ENCODE peak calls at places on chromosomes 5 and 9, in five cellular contexts. H is foreskin fibroblast, M is PC-9, L is dorsolateral prefrontal cortex, U is DND-41. N is an unnamed sample.

GRCh38 chr5:143279698-143280097 is 123.8 kb downstream of the NR3C1 start:
- DNase-seq in H (no peak), U (no peak), M (peak; percentile 11), L (no peak), N (no peak)

GRCh38 chr5:74294231-74294705 is 346.3 kb downstream of the ENC1 start:
- DNase-seq in H (no peak), L (peak; percentile 8), M (no peak), U (no peak), N (no peak)

GRCh38 chr9:12494411-12494810 is 198.8 kb upstream of the TYRP1 start:
- DNase-seq in M (no peak), L (no peak), H (no peak), U (no peak), N (no peak)

GRCh38 chr9:91726406-91727100 is 223.5 kb downstream of the ROR2 start:
- DNase-seq in L (no peak), M (no peak), H (no peak), U (no peak), N (no peak)

GRCh38 chr9:7011395-7012067 is 253.8 kb downstream of the KDM4C start:
- DNase-seq in L (no peak), U (peak; percentile 77), M (no peak), H (no peak), N (no peak)

GRCh38 chr9:69254223-69254622 is 70.8 kb upstream of the ENTREP1 start:
- DNase-seq in U (no peak), L (peak; percentile 9), H (no peak), M (no peak), N (no peak)

GRCh38 chr5:176980818-176981217 is 25.8 kb downstream of the UIMC1 start:
- DNase-seq in U (no peak), M (no peak), L (no peak), H (no peak), N (no peak)

GRCh38 chr9:34989946-34990635 is 546 bp downstream of the DNAJB5 start:
- DNase-seq in M (no peak), L (peak; percentile 32), U (peak; percentile 57), H (no peak), N (no peak)

GRCh38 chr5:133214153-133214820 is 162.5 kb downstream of the HSPA4 start:
- DNase-seq in L (no peak), M (no peak), U (no peak), H (no peak), N (no peak)

GRCh38 chr9:136245194-136246150 is at the start of gene QSOX2:
- DNase-seq in M (peak; percentile 85), H (peak; percentile 72), L (peak; percentile 89), U (peak; percentile 79), N (no peak)

GRCh38 chr5:59828623-59829022 is 64.9 kb downstream of the PDE4D start:
- DNase-seq in L (no peak), U (no peak), M (no peak), H (no peak), N (no peak)

GRCh38 chr5:59831341-59831989 is 62.1 kb downstream of the PDE4D start:
- DNase-seq in H (no peak), M (peak; percentile 6), L (no peak), U (no peak), N (no peak)

GRCh38 chr5:59829922-59830321 is 63.6 kb downstream of the PDE4D start:
- DNase-seq in U (no peak), H (no peak), M (no peak), L (no peak), N (no peak)

GRCh38 chr5:59830801-59831200 is 62.7 kb downstream of the PDE4D start:
- DNase-seq in H (no peak), M (no peak), U (no peak), L (no peak), N (no peak)

DNA sequence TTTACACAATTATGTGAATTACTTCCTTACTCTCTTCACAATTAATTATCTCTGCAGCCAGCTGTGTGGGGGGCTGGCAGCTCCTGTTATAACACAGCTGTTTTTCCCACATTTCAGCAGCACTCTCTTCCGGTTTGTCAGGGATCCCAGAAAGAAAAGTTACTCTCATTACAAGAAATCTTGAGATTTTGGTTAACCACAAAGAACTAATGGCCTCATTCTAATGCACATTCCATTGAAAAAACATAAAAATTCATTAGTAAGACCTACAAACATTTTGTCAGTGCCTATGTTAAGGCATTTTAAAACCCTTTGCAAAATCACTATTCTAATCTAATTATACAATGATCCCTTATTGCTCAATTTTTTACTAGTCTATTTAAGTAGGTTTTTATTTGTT is 64.1 kb downstream of the PDE4D start:
- DNase-seq in U (no peak), L (no peak), M (no peak), H (peak; percentile 61), N (peak; percentile 80)
- H3K4me3 ChIP-seq in U (no peak overlapping the region), L (no peak overlapping the region), M (no peak overlapping the region), H (no peak overlapping the region), N (no peak overlapping the region)

GRCh38 chr5:110045153-110045552 is 355.4 kb downstream of the MAN2A1 start:
- DNase-seq in L (no peak), U (no peak), H (no peak), M (no peak), N (no peak)
- TF ChIP-seq CTCF in L (no peak), U (no peak), H (peak; percentile 11), M (no peak), N (no peak)

GRCh38 chr9:131438190-131438589 is 44.3 kb downstream of the PRRC2B start:
- DNase-seq in H (no peak), L (no peak), M (no peak), U (no peak), N (no peak)

GRCh38 chr9:131439224-131439623 is 45.3 kb downstream of the PRRC2B start:
- DNase-seq in M (no peak), U (no peak), L (no peak), H (no peak), N (no peak)

GRCh38 chr9:131434673-131435072 is 40.8 kb downstream of the PRRC2B start:
- DNase-seq in U (no peak), L (no peak), M (no peak), H (no peak), N (no peak)

GRCh38 chr9:131436386-131436785 is 42.5 kb downstream of the PRRC2B start:
- DNase-seq in U (no peak), H (no peak), M (no peak), L (no peak), N (no peak)

DNA sequence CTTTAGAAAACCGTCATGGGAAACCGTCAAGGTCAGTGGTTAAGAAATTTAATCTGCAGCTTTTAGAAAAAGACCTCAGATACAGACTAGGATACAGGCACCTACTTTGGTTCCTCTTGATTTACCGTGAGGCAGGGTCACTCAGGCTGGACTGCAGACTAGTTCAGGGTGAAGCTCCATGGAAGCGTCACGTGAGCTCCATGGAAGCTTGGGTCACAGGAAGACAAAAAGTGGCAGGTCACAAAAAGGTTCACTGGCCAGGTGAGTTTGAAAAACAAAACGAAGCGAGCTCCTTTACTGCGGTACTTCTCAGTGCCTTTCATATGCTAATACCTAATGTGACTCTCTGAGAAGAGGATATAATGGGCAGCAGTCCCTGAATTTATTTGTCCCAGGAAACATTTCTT is 43.0 kb downstream of the PRRC2B start:
- DNase-seq in U (no peak), M (no peak), L (no peak), H (no peak), N (no peak)
- H3K4me3 ChIP-seq in U (no peak overlapping the region), M (no peak overlapping the region), L (no peak overlapping the region), H (no peak overlapping the region), N (no peak overlapping the region)

DNA sequence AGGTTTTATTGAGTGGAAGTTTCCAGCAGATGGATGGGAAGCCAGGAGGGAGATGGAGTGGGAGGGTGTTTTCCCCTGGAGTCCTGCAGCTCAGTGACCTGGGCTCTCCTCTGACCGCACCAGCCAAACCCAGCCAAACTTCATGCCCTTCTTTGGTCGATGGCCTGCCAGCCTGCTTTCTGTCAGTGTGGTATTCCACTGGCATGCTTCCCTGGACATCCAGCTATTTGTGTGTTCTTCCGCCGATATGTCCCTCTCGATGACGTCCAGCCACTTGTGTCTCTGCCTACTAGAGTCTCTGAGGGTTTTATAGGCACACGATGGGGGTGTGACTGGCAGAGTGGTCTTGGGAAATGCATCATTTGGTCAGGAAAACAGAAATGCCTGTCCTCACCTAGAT is 33.8 kb downstream of the GPBP1 start:
- DNase-seq in U (no peak), L (no peak), H (no peak), M (no peak), N (no peak)
- TF ChIP-seq CTCF in U (no peak), L (no peak), H (no peak), M (no peak), N (no peak)

GRCh38 chr5:119341452-119342349 is 14.1 kb upstream of the TNFAIP8 start:
- DNase-seq in L (no peak), M (no peak), H (no peak), U (no peak), N (no peak)
- H3K4me3 ChIP-seq in L (no peak overlapping the region), M (no peak overlapping the region), H (no peak overlapping the region), U (no peak overlapping the region), N (no peak overlapping the region)

GRCh38 chr9:132672413-132672690 is 2.1 kb downstream of the GTF3C4 start:
- DNase-seq in U (no peak), M (no peak), H (peak; percentile 16), L (no peak), N (no peak)
- TF ChIP-seq CTCF in U (no peak), M (no peak), H (no peak), L (no peak), N (no peak)

GRCh38 chr5:33936381-33937016 is at the start of gene RXFP3:
- DNase-seq in M (no peak), U (no peak), H (peak; percentile 39), L (no peak), N (no peak)
- H3K4me3 ChIP-seq in M (no peak within 1 kb of the TSS), U (no peak within 1 kb of the TSS), H (peak within 1 kb of the TSS; percentile 58), L (peak within 1 kb of the TSS; percentile 41), N (peak within 1 kb of the TSS; percentile 43)

GRCh38 chr5:135188233-135188909 is 154.3 kb upstream of the PITX1 start:
- DNase-seq in L (no peak), H (no peak), M (no peak), U (no peak), N (no peak)

GRCh38 chr5:135185461-135186075 is 151.5 kb upstream of the PITX1 start:
- DNase-seq in M (no peak), L (no peak), H (no peak), U (peak; percentile 16), N (no peak)

GRCh38 chr5:135189024-135189423 is 155.0 kb upstream of the PITX1 start:
- DNase-seq in M (no peak), U (no peak), L (no peak), H (no peak), N (no peak)

GRCh38 chr5:135184646-135185045 is 150.6 kb upstream of the PITX1 start:
- DNase-seq in M (no peak), U (no peak), L (no peak), H (no peak), N (no peak)

DNA sequence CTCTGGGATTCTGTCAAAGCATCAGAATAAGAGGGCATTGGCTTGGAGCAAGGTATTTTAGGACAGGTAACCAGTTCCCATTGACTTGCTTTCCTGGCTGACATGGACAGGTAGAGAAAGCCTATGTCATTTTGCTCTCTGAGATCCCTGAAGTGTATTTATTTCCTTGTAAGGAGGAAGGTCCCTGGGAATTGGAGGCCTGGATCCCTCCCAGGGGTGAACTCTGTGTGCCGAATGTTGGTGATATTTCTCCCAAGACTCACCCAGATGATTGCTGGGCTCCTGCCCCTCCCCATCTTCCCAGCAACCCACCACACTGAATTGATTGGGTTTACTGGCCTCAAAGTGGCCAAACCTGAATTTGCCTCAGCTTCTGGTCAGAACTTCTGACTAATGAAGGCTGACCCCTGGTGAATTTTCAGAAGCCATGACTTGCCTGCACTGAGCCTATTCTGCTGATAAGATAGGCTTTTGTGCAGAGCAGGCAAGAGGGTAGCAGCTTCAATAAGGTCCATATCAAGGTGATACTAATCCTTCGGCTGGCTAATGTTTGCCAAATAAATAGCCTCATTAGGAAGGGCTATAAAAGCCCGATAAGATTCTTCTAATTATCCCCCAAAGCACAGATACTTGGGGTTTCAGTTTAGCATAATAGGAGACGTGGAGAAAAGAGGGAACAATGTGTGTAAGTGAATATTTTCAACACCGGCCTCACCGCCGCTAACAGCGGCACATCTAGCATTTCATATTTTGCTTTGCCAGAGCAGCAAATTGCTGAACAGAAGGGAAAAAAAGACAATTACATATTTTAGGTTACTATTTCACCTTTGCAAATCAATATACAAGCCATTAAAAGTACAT is 152.9 kb upstream of the PITX1 start:
- DNase-seq in M (peak; percentile 55), L (no peak), U (no peak), H (no peak), N (no peak)
- TF ChIP-seq CTCF in M (peak; percentile 64), L (no peak), U (no peak), H (no peak), N (no peak)

N was measured in HFF-Myc.